ENCODE peak calls at places on chromosomes 7 and 10, in seven cellular contexts. One of them, this sample, is unnamed.

GRCh38 chr10:72316748-72317435 is 37.8 kb downstream of the DNAJB12 start:
- DNase-seq in GM12878: no peak
- DNase-seq in Peyer's patch: peak; percentile 92
- DNase-seq in HepG2: peak; percentile 73
- DNase-seq in upper lobe of left lung: peak; percentile 61
- DNase-seq in stomach: peak; percentile 78
- DNase-seq in transverse colon: peak; percentile 84
- DNase-seq in this sample: no peak

GRCh38 chr10:43403911-43404674 is 4.9 kb downstream of the HNRNPF start:
- DNase-seq in HepG2: no peak
- DNase-seq in transverse colon: no peak
- DNase-seq in stomach: no peak
- DNase-seq in upper lobe of left lung: no peak
- DNase-seq in Peyer's patch: peak; percentile 14
- DNase-seq in GM12878: no peak
- DNase-seq in this sample: no peak

GRCh38 chr7:39754326-39755120 is 131.2 kb downstream of the RALA start:
- DNase-seq in transverse colon: no peak
- DNase-seq in upper lobe of left lung: peak; percentile 83
- DNase-seq in HepG2: no peak
- DNase-seq in Peyer's patch: no peak
- DNase-seq in GM12878: no peak
- DNase-seq in stomach: no peak
- DNase-seq in this sample: no peak

GRCh38 chr7:46461334-46461777 is 540.3 kb upstream of the IGFBP3 start:
- DNase-seq in HepG2: no peak
- DNase-seq in upper lobe of left lung: no peak
- DNase-seq in transverse colon: no peak
- DNase-seq in Peyer's patch: no peak
- DNase-seq in GM12878: no peak
- DNase-seq in stomach: no peak
- DNase-seq in this sample: no peak

GRCh38 chr7:37342665-37343471 is 105.8 kb downstream of the ELMO1 start:
- DNase-seq in GM12878: peak; percentile 69
- DNase-seq in transverse colon: peak; percentile 51
- DNase-seq in Peyer's patch: peak; percentile 86
- DNase-seq in stomach: peak; percentile 31
- DNase-seq in HepG2: no peak
- DNase-seq in upper lobe of left lung: peak; percentile 46
- DNase-seq in this sample: no peak

GRCh38 chr7:68936501-68936900 is 661.8 kb upstream of the AUTS2 start:
- DNase-seq in transverse colon: no peak
- DNase-seq in Peyer's patch: no peak
- DNase-seq in upper lobe of left lung: no peak
- DNase-seq in HepG2: no peak
- DNase-seq in GM12878: no peak
- DNase-seq in stomach: no peak
- DNase-seq in this sample: no peak

GRCh38 chr10:133354672-133355240 is 3.1 kb downstream of the FUOM start:
- DNase-seq in upper lobe of left lung: peak; percentile 56
- DNase-seq in Peyer's patch: no peak
- DNase-seq in stomach: no peak
- DNase-seq in HepG2: no peak
- DNase-seq in transverse colon: no peak
- DNase-seq in GM12878: no peak
- DNase-seq in this sample: no peak

GRCh38 chr7:78226059-78226658 is 427.6 kb downstream of the PHTF2 start:
- DNase-seq in transverse colon: peak; percentile 51
- DNase-seq in GM12878: no peak
- DNase-seq in HepG2: peak; percentile 16
- DNase-seq in upper lobe of left lung: no peak
- DNase-seq in Peyer's patch: no peak
- DNase-seq in stomach: peak; percentile 41
- DNase-seq in this sample: no peak

GRCh38 chr10:95742529-95742884 is 13.5 kb upstream of the ENTPD1 start:
- DNase-seq in upper lobe of left lung: no peak
- DNase-seq in GM12878: no peak
- DNase-seq in Peyer's patch: no peak
- DNase-seq in stomach: peak; percentile 88
- DNase-seq in transverse colon: peak; percentile 52
- DNase-seq in HepG2: peak; percentile 87
- DNase-seq in this sample: no peak

GRCh38 chr10:680146-680545 is 9.3 kb downstream of the DIP2C start:
- DNase-seq in transverse colon: no peak
- DNase-seq in Peyer's patch: no peak
- DNase-seq in stomach: no peak
- DNase-seq in upper lobe of left lung: no peak
- DNase-seq in GM12878: no peak
- DNase-seq in HepG2: no peak
- DNase-seq in this sample: no peak

GRCh38 chr10:59865101-59865500 is 41.3 kb downstream of the CCDC6 start:
- DNase-seq in transverse colon: peak; percentile 69
- DNase-seq in HepG2: peak; percentile 33
- DNase-seq in upper lobe of left lung: no peak
- DNase-seq in GM12878: no peak
- DNase-seq in Peyer's patch: peak; percentile 63
- DNase-seq in stomach: peak; percentile 65
- DNase-seq in this sample: no peak

DNA sequence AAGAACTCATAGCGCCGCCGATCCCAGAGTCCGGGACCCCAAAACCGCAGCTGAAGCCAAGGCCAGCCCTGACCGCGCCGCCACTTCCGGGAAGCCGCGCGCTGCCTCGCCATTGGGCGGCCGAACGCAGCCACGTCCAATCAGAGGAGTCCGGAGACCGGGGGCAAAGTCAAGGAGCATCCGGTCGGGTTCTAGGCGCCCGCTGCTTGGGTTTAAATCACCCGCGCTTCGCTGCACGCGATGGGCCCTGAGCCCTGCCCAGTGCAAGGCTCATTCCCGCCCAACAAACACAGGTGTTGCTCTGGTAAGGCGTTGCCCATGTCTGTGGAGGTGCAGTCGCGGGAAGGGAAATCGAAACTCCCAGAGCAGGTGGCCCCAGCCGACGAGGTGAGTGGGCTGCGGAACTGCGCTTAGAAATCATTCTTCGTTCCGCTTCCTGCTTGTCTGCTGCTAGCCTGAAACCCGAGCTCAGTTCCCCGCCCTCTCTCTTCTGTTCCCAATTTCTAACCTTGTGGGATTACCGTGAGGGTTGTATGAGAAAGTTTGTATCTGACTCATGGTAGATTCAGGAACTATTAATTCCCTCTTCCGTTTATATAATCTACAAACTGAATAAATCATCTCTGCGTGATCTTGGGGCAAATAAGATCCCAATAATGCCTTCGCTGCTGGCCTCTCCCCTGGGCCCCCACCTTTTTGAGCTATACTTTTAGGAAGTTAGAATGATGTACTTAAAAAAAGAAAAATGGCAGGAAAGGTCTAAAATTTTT is at the start of gene DCLRE1C:
- DNase-seq in upper lobe of left lung: peak; percentile 97
- DNase-seq in stomach: peak; percentile 93
- DNase-seq in GM12878: peak; percentile 82
- DNase-seq in transverse colon: peak; percentile 96
- DNase-seq in Peyer's patch: peak; percentile 97
- DNase-seq in HepG2: peak; percentile 88
- DNase-seq in this sample: peak; percentile 82
- TF ChIP-seq POLR2A in upper lobe of left lung: peak; percentile 30
- TF ChIP-seq POLR2A in stomach: no peak
- TF ChIP-seq POLR2A in GM12878: peak; percentile 80
- TF ChIP-seq POLR2A in transverse colon: peak; percentile 87
- TF ChIP-seq POLR2A in Peyer's patch: peak; percentile 77
- TF ChIP-seq POLR2A in HepG2: peak; percentile 78
- TF ChIP-seq POLR2A in this sample: peak; percentile 28

DNA sequence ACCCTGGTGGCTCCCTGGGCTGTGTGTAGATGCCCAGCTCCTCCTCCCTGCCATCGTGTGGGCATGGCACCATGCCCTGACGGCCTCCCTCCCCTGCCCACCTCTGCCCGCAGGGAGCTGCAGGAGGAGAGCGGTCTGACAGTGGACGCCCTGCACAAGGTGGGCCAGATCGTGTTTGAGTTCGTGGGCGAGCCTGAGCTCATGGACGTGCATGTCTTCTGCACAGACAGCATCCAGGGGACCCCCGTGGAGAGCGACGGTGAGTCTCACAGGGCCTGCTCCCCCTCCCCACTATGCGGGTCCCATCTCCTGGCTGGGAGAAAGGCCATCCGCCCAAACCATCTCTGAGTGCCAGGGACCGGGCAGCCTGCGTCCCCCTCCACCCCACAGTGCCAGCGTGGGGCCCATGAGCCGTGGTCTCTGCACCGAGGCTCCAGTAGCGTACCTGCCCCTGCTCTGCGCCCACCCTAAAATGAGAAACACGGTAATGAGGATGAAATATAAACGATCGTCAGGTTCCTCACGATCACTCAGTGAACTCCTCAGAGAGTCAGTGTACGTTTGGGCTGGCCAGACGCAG is 7.8 kb downstream of the NUDT1 start:
- DNase-seq in HepG2: no peak
- DNase-seq in transverse colon: no peak
- DNase-seq in GM12878: no peak
- DNase-seq in upper lobe of left lung: no peak
- DNase-seq in stomach: no peak
- DNase-seq in Peyer's patch: no peak
- DNase-seq in this sample: no peak
- H3K27ac ChIP-seq in HepG2: no peak overlapping the region
- H3K27ac ChIP-seq in transverse colon: no peak overlapping the region
- H3K27ac ChIP-seq in GM12878: peak overlapping the region; percentile 67
- H3K27ac ChIP-seq in upper lobe of left lung: no peak overlapping the region
- H3K27ac ChIP-seq in stomach: no peak overlapping the region
- H3K27ac ChIP-seq in Peyer's patch: no peak overlapping the region
- H3K27ac ChIP-seq in this sample: no peak overlapping the region

DNA sequence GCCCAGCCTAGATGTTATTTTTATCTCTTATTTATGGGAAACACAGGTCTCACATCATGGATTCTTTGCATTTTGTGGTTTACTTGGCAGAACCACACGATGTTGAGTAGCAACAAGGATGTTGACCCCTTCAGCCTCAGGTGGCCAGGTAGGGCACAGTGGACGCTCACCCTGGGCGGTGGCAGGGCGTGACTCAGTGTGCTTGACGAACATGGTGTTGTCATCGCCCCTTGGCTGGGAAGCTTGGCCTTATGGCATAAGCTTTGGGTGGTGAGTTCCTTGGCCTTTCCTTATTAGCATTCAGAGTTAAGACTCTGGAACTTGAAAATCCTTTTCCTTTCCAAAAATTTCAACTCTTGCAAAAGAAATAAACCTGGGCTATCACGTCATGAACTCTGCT is 22.7 kb upstream of the ECHDC3 start:
- DNase-seq in upper lobe of left lung: peak; percentile 52
- DNase-seq in GM12878: no peak
- DNase-seq in HepG2: no peak
- DNase-seq in stomach: no peak
- DNase-seq in Peyer's patch: no peak
- DNase-seq in transverse colon: no peak
- DNase-seq in this sample: no peak
- TF ChIP-seq POLR2A in upper lobe of left lung: no peak
- TF ChIP-seq POLR2A in GM12878: no peak
- TF ChIP-seq POLR2A in HepG2: no peak
- TF ChIP-seq POLR2A in stomach: no peak
- TF ChIP-seq POLR2A in Peyer's patch: no peak
- TF ChIP-seq POLR2A in transverse colon: no peak
- TF ChIP-seq POLR2A in this sample: no peak

GRCh38 chr10:29735628-29736324 is 101.0 kb upstream of the SVIL start:
- DNase-seq in HepG2: peak; percentile 61
- DNase-seq in transverse colon: peak; percentile 92
- DNase-seq in GM12878: no peak
- DNase-seq in Peyer's patch: peak; percentile 89
- DNase-seq in upper lobe of left lung: peak; percentile 98
- DNase-seq in stomach: peak; percentile 86
- DNase-seq in this sample: peak; percentile 66

GRCh38 chr10:29733323-29733722 is 98.6 kb upstream of the SVIL start:
- DNase-seq in upper lobe of left lung: no peak
- DNase-seq in Peyer's patch: no peak
- DNase-seq in transverse colon: no peak
- DNase-seq in GM12878: no peak
- DNase-seq in stomach: no peak
- DNase-seq in HepG2: no peak
- DNase-seq in this sample: no peak

GRCh38 chr10:29732918-29733317 is 98.1 kb upstream of the SVIL start:
- DNase-seq in Peyer's patch: no peak
- DNase-seq in transverse colon: no peak
- DNase-seq in GM12878: no peak
- DNase-seq in upper lobe of left lung: no peak
- DNase-seq in stomach: no peak
- DNase-seq in HepG2: no peak
- DNase-seq in this sample: no peak

GRCh38 chr10:29734980-29735627 is 100.3 kb upstream of the SVIL start:
- DNase-seq in upper lobe of left lung: peak; percentile 95
- DNase-seq in HepG2: no peak
- DNase-seq in stomach: peak; percentile 61
- DNase-seq in transverse colon: peak; percentile 66
- DNase-seq in GM12878: no peak
- DNase-seq in Peyer's patch: peak; percentile 68
- DNase-seq in this sample: peak; percentile 21

DNA sequence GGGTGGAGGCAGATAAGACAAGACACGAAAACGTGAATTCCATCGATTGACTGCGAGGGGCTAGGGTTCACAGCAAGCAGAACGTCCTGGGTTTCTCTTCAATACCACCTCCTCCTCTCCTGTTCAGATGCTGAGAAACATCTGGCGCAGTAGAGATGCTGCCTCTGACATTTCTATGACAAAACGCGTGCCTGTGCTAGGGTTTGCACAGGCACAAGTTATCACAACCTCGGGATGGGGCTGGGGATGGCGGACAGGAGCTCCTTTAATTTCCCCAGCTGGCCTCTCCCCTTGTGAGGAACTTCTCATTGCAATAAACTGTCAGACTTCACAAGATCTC is 99.8 kb upstream of the SVIL start:
- DNase-seq in upper lobe of left lung: no peak
- DNase-seq in transverse colon: no peak
- DNase-seq in GM12878: no peak
- DNase-seq in Peyer's patch: no peak
- DNase-seq in HepG2: no peak
- DNase-seq in stomach: no peak
- DNase-seq in this sample: no peak
- H3K27ac ChIP-seq in upper lobe of left lung: peak overlapping the region; percentile 100
- H3K27ac ChIP-seq in transverse colon: peak overlapping the region; percentile 97
- H3K27ac ChIP-seq in GM12878: no peak overlapping the region
- H3K27ac ChIP-seq in Peyer's patch: peak overlapping the region; percentile 82
- H3K27ac ChIP-seq in HepG2: no peak overlapping the region
- H3K27ac ChIP-seq in stomach: peak overlapping the region; percentile 99
- H3K27ac ChIP-seq in this sample: peak overlapping the region; percentile 87